ENCODE peak calls at places on chromosomes 12 and 14, in four cellular contexts. K, R, Q and U are unnamed samples.

GRCh38 chr12:94148841-94149780 is 734 bp downstream of the PLXNC1 start:
- DNase-seq in K (no peak), R (no peak), Q (no peak), U (peak; percentile 34)

GRCh38 chr12:51171884-51172514 is 936 bp downstream of the TFCP2 start:
- DNase-seq in K (peak; percentile 17), R (peak; percentile 16), Q (no peak), U (no peak)

GRCh38 chr12:46918631-46919030 is 92.8 kb upstream of the SLC38A4 start:
- DNase-seq in K (no peak), R (no peak), Q (no peak), U (no peak)

GRCh38 chr14:61893371-61893940 is 131.2 kb downstream of the SNAPC1 start:
- DNase-seq in K (no peak), R (no peak), Q (no peak), U (no peak)

GRCh38 chr14:102554835-102555819 is 37.3 kb upstream of the RCOR1 start:
- DNase-seq in K (no peak), R (no peak), Q (peak; percentile 20), U (no peak)

GRCh38 chr12:78933014-78933413 is 68.4 kb downstream of the SYT1 start:
- DNase-seq in K (no peak), R (no peak), Q (no peak), U (no peak)

GRCh38 chr14:36300337-36300736 is 20.1 kb downstream of the MBIP start:
- DNase-seq in K (peak; percentile 8), R (peak; percentile 47), Q (no peak), U (no peak)

GRCh38 chr12:46430340-46430948 is 57.9 kb upstream of the SLC38A2 start:
- DNase-seq in K (peak; percentile 64), R (peak; percentile 95), Q (peak; percentile 24), U (peak; percentile 74)

GRCh38 chr12:122097641-122098364 is 19.2 kb downstream of the MLXIP start:
- DNase-seq in K (no peak), R (peak; percentile 46), Q (peak; percentile 86), U (peak; percentile 56)

GRCh38 chr14:50242566-50243288 is 11.3 kb upstream of the SOS2 start:
- DNase-seq in K (no peak), R (no peak), Q (no peak), U (no peak)

GRCh38 chr12:60279224-60279623 is 683.4 kb downstream of the SLC16A7 start:
- DNase-seq in K (no peak), R (no peak), Q (no peak), U (no peak)

GRCh38 chr14:50347521-50347920 is 35.4 kb downstream of the DMAC2L start:
- DNase-seq in K (no peak), R (no peak), Q (peak; percentile 40), U (peak; percentile 42)

DNA sequence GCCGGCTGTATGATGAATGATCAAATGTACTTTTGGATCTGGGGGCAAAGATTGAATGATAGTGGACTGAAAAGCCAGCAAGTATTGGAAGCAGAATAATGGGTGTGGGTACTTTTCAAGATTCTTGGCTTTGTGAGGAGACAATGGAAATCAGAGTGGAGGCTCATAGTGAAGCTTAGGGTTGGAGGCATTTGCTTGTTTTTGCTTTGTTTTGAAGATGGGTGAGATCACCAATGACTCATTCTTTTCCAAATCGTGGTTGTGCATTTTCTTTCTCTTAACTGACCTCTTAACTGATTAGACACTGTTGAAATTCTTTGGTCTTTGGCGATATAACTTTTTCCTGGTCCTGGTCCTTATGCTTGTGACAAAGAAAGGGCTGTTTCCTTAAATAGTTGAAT is 54.4 kb downstream of the PELI2 start:
- DNase-seq in K (no peak), R (no peak), Q (no peak), U (no peak)
- TF ChIP-seq POLR2AphosphoS2 in K (no peak), R (no peak), Q (no peak), U (no peak)

DNA sequence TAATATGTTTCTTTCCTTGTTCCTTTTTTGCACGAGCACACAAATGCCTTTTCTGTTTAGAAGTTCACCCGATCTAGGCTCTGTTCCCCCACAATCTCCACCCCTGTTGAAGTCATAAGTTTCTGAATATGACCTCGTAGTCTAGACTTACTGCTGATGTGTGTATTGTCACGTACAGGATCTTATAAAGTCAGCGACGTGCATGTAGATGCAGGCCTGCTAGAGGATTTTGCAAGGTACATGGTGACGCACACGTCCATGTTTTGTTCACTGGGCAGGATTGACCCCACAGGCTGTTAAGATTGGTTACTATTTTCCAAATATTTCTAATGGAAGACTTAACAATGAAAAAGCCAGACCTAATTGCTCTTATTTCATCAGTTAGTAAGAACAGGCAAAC is 46.2 kb upstream of the CCDC91 start:
- DNase-seq in K (no peak), R (no peak), Q (no peak), U (no peak)
- TF ChIP-seq JUNB in K (no peak), R (no peak), Q (no peak), U (no peak)

GRCh38 chr12:31267966-31268365 is 58.0 kb downstream of the SINHCAF start:
- DNase-seq in K (no peak), R (no peak), Q (no peak), U (no peak)
- TF ChIP-seq POLR2AphosphoS2 in K (no peak), R (no peak), Q (no peak), U (no peak)

GRCh38 chr14:22977434-22977683 is 5.0 kb downstream of the AJUBA start:
- DNase-seq in K (no peak), R (no peak), Q (no peak), U (no peak)

GRCh38 chr14:22979748-22980392 is 2.5 kb downstream of the AJUBA start:
- DNase-seq in K (no peak), R (peak; percentile 49), Q (no peak), U (no peak)

GRCh38 chr14:22978873-22979671 is 3.3 kb downstream of the AJUBA start:
- DNase-seq in K (no peak), R (no peak), Q (no peak), U (no peak)

GRCh38 chr14:22977684-22978486 is 4.5 kb downstream of the AJUBA start:
- DNase-seq in K (no peak), R (peak; percentile 100), Q (peak; percentile 69), U (peak; percentile 88)

DNA sequence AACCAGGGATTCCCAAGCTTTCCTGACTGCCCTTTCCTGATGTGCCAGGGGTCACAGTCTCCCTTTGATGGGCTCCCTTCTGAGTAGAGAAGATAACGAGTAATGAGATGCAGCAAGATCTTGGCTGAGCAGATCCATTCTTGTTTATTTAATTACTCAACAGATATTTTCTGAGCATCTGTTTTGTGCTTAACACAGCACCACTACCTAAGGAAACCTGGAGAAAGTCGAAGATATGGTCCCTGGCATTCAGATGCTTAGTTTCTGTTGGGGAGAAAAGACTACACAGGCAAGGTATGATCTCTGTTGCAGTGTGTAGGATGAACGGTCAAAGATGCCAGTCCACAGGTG is 3.9 kb downstream of the AJUBA start:
- DNase-seq in K (no peak), R (no peak), Q (peak; percentile 60), U (no peak)
- TF ChIP-seq JUNB in K (no peak), R (no peak), Q (no peak), U (no peak)

GRCh38 chr14:103908580-103908979 is 19.7 kb upstream of the TDRD9 start:
- DNase-seq in K (no peak), R (no peak), Q (no peak), U (no peak)

GRCh38 chr14:103910984-103911383 is 17.3 kb upstream of the TDRD9 start:
- DNase-seq in K (no peak), R (no peak), Q (no peak), U (no peak)

GRCh38 chr14:103909531-103910261 is 18.6 kb upstream of the TDRD9 start:
- DNase-seq in K (no peak), R (no peak), Q (no peak), U (no peak)

GRCh38 chr14:103905861-103906456 is 22.3 kb upstream of the TDRD9 start:
- DNase-seq in K (no peak), R (no peak), Q (no peak), U (no peak)

GRCh38 chr14:103910262-103910935 is 17.9 kb upstream of the TDRD9 start:
- DNase-seq in K (peak; percentile 9), R (peak; percentile 84), Q (peak; percentile 31), U (peak; percentile 82)
- TF ChIP-seq POLR2AphosphoS2 in K (no peak), R (no peak), Q (no peak), U (no peak)

GRCh38 chr12:116164976-116165425 is 112.5 kb downstream of the MED13L start:
- DNase-seq in K (no peak), R (no peak), Q (no peak), U (peak; percentile 31)
- TF ChIP-seq JUNB in K (no peak), R (no peak), Q (no peak), U (peak; percentile 67)

GRCh38 chr12:102757154-102757873 is 159.7 kb downstream of the PAH start:
- DNase-seq in K (no peak), R (no peak), Q (no peak), U (no peak)

GRCh38 chr12:102755271-102755670 is 161.8 kb downstream of the PAH start:
- DNase-seq in K (no peak), R (no peak), Q (no peak), U (no peak)

GRCh38 chr12:102757874-102758244 is 159.2 kb downstream of the PAH start:
- DNase-seq in K (no peak), R (no peak), Q (no peak), U (no peak)

GRCh38 chr12:102753802-102754201 is 163.2 kb downstream of the PAH start:
- DNase-seq in K (no peak), R (no peak), Q (no peak), U (no peak)

DNA sequence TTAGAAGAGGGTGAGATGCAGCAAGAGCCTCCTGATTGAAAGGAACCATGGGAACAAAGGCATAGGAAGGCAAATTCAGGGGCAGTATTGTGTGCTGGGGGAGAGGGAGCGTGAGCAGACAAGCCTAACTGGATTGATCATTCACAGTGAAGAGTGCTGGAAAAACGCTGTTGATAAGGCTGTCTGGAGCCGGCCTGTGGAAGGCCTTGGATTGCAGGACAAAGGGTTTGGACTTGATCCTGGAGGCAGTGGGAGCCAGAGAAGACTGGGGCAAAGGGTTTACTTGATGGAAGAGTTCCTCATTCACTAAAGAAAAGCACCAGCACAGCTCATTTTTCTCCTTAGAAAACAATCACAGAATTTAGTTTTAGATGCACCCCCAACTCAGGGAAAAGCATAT is 160.5 kb downstream of the PAH start:
- DNase-seq in K (no peak), R (no peak), Q (no peak), U (no peak)
- TF ChIP-seq POLR2AphosphoS2 in K (no peak), R (no peak), Q (no peak), U (no peak)

GRCh38 chr12:132807295-132808222 is 21.1 kb downstream of the GOLGA3 start:
- DNase-seq in K (no peak), R (no peak), Q (peak; percentile 89), U (no peak)

GRCh38 chr12:132814232-132814631 is 14.4 kb downstream of the GOLGA3 start:
- DNase-seq in K (no peak), R (no peak), Q (no peak), U (no peak)

GRCh38 chr12:132813443-132813842 is 15.2 kb downstream of the GOLGA3 start:
- DNase-seq in K (no peak), R (no peak), Q (no peak), U (no peak)

GRCh38 chr12:132818562-132818961 is 10.1 kb downstream of the GOLGA3 start:
- DNase-seq in K (no peak), R (no peak), Q (no peak), U (no peak)

GRCh38 chr12:132812631-132813305 is 15.9 kb downstream of the GOLGA3 start:
- DNase-seq in K (no peak), R (no peak), Q (no peak), U (no peak)
- TF ChIP-seq JUNB in K (no peak), R (no peak), Q (no peak), U (no peak)